ENCODE peak calls at places on chromosomes 16 and 17, in five cellular contexts. One of them, this sample, is unnamed. For H3K9me3, the result is how much of the 10 kb centered on the place peaks cover.

GRCh38 chr16:12793120-12793889 is 10.4 kb downstream of the CPPED1 start:
- DNase-seq in Peyer's patch: no peak
- DNase-seq in upper lobe of right lung: no peak
- DNase-seq in aorta: no peak
- DNase-seq in heart right ventricle: no peak
- DNase-seq in this sample: no peak

GRCh38 chr16:27226476-27226875 is 23.1 kb downstream of the KDM8 start:
- DNase-seq in Peyer's patch: no peak
- DNase-seq in upper lobe of right lung: no peak
- DNase-seq in aorta: peak
- DNase-seq in heart right ventricle: no peak
- DNase-seq in this sample: no peak

GRCh38 chr17:31508310-31509094 is 117.0 kb downstream of the RAB11FIP4 start:
- DNase-seq in Peyer's patch: peak
- DNase-seq in upper lobe of right lung: no peak
- DNase-seq in aorta: no peak
- DNase-seq in heart right ventricle: no peak
- DNase-seq in this sample: peak

GRCh38 chr17:50817142-50817751 is 18.1 kb upstream of the WFIKKN2 start:
- DNase-seq in Peyer's patch: peak
- DNase-seq in upper lobe of right lung: peak
- DNase-seq in aorta: peak
- DNase-seq in heart right ventricle: peak
- DNase-seq in this sample: peak

GRCh38 chr16:49866533-49867155 is 10.7 kb upstream of the ZNF423 start:
- DNase-seq in Peyer's patch: no peak
- DNase-seq in upper lobe of right lung: no peak
- DNase-seq in aorta: no peak
- DNase-seq in heart right ventricle: no peak
- DNase-seq in this sample: no peak

GRCh38 chr17:20988896-20989295 is 53.9 kb downstream of the USP22 start:
- DNase-seq in Peyer's patch: peak
- DNase-seq in upper lobe of right lung: peak
- DNase-seq in aorta: peak
- DNase-seq in heart right ventricle: no peak
- DNase-seq in this sample: no peak

GRCh38 chr16:82627811-82628339 is 1.1 kb downstream of the CDH13 start:
- DNase-seq in Peyer's patch: no peak
- DNase-seq in upper lobe of right lung: no peak
- DNase-seq in aorta: peak
- DNase-seq in heart right ventricle: peak
- DNase-seq in this sample: no peak

GRCh38 chr17:72117748-72118587 is 2.9 kb upstream of the SOX9 start:
- DNase-seq in Peyer's patch: no peak
- DNase-seq in upper lobe of right lung: no peak
- DNase-seq in aorta: no peak
- DNase-seq in heart right ventricle: peak
- DNase-seq in this sample: no peak

GRCh38 chr16:1865902-1866690 is 5.9 kb downstream of the MEIOB start:
- DNase-seq in Peyer's patch: no peak
- DNase-seq in upper lobe of right lung: no peak
- DNase-seq in aorta: peak
- DNase-seq in heart right ventricle: no peak
- DNase-seq in this sample: no peak

GRCh38 chr16:89094252-89094901 is 725 bp downstream of the ACSF3 start:
- DNase-seq in Peyer's patch: no peak
- DNase-seq in upper lobe of right lung: no peak
- DNase-seq in aorta: no peak
- DNase-seq in heart right ventricle: no peak
- DNase-seq in this sample: no peak

GRCh38 chr17:50283714-50284432 is 9.6 kb downstream of the TMEM92 start:
- DNase-seq in Peyer's patch: no peak
- DNase-seq in upper lobe of right lung: no peak
- DNase-seq in aorta: no peak
- DNase-seq in heart right ventricle: no peak
- DNase-seq in this sample: no peak

GRCh38 chr17:1916963-1917715 is 87.3 kb downstream of the RPA1 start:
- DNase-seq in Peyer's patch: no peak
- DNase-seq in upper lobe of right lung: no peak
- DNase-seq in aorta: no peak
- DNase-seq in heart right ventricle: no peak
- DNase-seq in this sample: no peak

GRCh38 chr16:55480228-55480655 is 1.2 kb downstream of the MMP2 start:
- DNase-seq in Peyer's patch: peak
- DNase-seq in upper lobe of right lung: peak
- DNase-seq in aorta: peak
- DNase-seq in heart right ventricle: peak
- DNase-seq in this sample: no peak

GRCh38 chr17:29127840-29128239 is 52.4 kb downstream of the MYO18A start:
- DNase-seq in Peyer's patch: no peak
- DNase-seq in upper lobe of right lung: no peak
- DNase-seq in aorta: no peak
- DNase-seq in heart right ventricle: no peak
- DNase-seq in this sample: no peak

GRCh38 chr16:89581861-89582563 is 6.5 kb downstream of the CPNE7 start:
- DNase-seq in Peyer's patch: no peak
- DNase-seq in upper lobe of right lung: no peak
- DNase-seq in aorta: no peak
- DNase-seq in heart right ventricle: no peak
- DNase-seq in this sample: no peak

GRCh38 chr17:58756246-58757161 is 850 bp downstream of the PPM1E start:
- DNase-seq in Peyer's patch: no peak
- DNase-seq in upper lobe of right lung: no peak
- DNase-seq in aorta: no peak
- DNase-seq in heart right ventricle: no peak
- DNase-seq in this sample: no peak

GRCh38 chr17:65794572-65794971 is 233.1 kb upstream of the AXIN2 start:
- DNase-seq in Peyer's patch: no peak
- DNase-seq in upper lobe of right lung: no peak
- DNase-seq in aorta: no peak
- DNase-seq in heart right ventricle: no peak
- DNase-seq in this sample: no peak

GRCh38 chr17:55458977-55459376 is 37.3 kb upstream of the MMD start:
- DNase-seq in Peyer's patch: no peak
- DNase-seq in upper lobe of right lung: no peak
- DNase-seq in aorta: no peak
- DNase-seq in heart right ventricle: no peak
- DNase-seq in this sample: no peak

GRCh38 chr17:39517224-39517623 is 55.9 kb downstream of the CDK12 start:
- DNase-seq in Peyer's patch: no peak
- DNase-seq in upper lobe of right lung: no peak
- DNase-seq in aorta: no peak
- DNase-seq in heart right ventricle: no peak
- DNase-seq in this sample: no peak

GRCh38 chr16:31130899-31131298 is 4.6 kb downstream of the PRSS8 start:
- DNase-seq in Peyer's patch: peak
- DNase-seq in upper lobe of right lung: peak
- DNase-seq in aorta: no peak
- DNase-seq in heart right ventricle: no peak
- DNase-seq in this sample: no peak

GRCh38 chr17:40937384-40937819 is at the start of gene KRT23:
- DNase-seq in Peyer's patch: no peak
- DNase-seq in upper lobe of right lung: no peak
- DNase-seq in aorta: no peak
- DNase-seq in heart right ventricle: no peak
- DNase-seq in this sample: no peak

GRCh38 chr17:32609085-32609484 is 122.3 kb downstream of the CDK5R1 start:
- DNase-seq in Peyer's patch: peak
- DNase-seq in upper lobe of right lung: peak
- DNase-seq in aorta: no peak
- DNase-seq in heart right ventricle: peak
- DNase-seq in this sample: peak

GRCh38 chr17:56835259-56835575 is 1.3 kb downstream of the DGKE start:
- DNase-seq in Peyer's patch: no peak
- DNase-seq in upper lobe of right lung: no peak
- DNase-seq in aorta: no peak
- DNase-seq in heart right ventricle: no peak
- DNase-seq in this sample: no peak

GRCh38 chr17:60713619-60714018 is 36.0 kb downstream of the BCAS3 start:
- DNase-seq in Peyer's patch: no peak
- DNase-seq in upper lobe of right lung: no peak
- DNase-seq in aorta: no peak
- DNase-seq in heart right ventricle: no peak
- DNase-seq in this sample: no peak

GRCh38 chr16:63461248-63461841 is 1425.1 kb upstream of the CDH8 start:
- DNase-seq in Peyer's patch: peak
- DNase-seq in upper lobe of right lung: no peak
- DNase-seq in aorta: no peak
- DNase-seq in heart right ventricle: no peak
- DNase-seq in this sample: no peak

GRCh38 chr16:9092963-9093477 is 1.6 kb downstream of the HAPSTR1 start:
- DNase-seq in Peyer's patch: peak
- DNase-seq in upper lobe of right lung: peak
- DNase-seq in aorta: no peak
- DNase-seq in heart right ventricle: peak
- DNase-seq in this sample: no peak

GRCh38 chr17:68507581-68507980 is 4.6 kb upstream of the PRKAR1A start:
- DNase-seq in Peyer's patch: no peak
- DNase-seq in upper lobe of right lung: no peak
- DNase-seq in aorta: no peak
- DNase-seq in heart right ventricle: no peak
- DNase-seq in this sample: no peak

GRCh38 chr16:833411-833810 is 32.9 kb upstream of the GNG13 start:
- DNase-seq in Peyer's patch: no peak
- DNase-seq in upper lobe of right lung: no peak
- DNase-seq in aorta: no peak
- DNase-seq in heart right ventricle: no peak
- DNase-seq in this sample: no peak
- H3K9me3 ChIP-seq in Peyer's patch: under half
- H3K9me3 ChIP-seq in upper lobe of right lung: under half
- H3K9me3 ChIP-seq in aorta: under half
- H3K9me3 ChIP-seq in heart right ventricle: under half
- H3K9me3 ChIP-seq in this sample: under half

DNA sequence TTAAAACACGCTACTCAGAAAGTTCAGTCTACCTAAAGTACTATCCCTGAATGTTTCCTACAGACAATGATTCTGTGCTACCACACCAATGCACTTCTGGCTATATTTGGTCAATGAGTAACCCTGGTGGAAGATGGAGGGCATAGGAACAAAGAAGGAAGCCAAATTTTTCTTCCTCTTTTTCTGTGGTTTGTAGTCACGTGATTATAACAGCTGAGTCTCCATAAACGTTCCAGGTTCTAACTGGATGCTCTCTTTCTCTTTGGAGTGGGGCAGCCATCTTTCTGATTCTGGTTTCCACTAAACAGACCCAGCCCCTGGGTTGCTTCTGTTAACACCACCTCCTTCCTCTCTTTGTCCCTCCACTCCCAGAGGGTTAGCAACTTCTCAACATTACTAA is 274.9 kb downstream of the CDH11 start:
- DNase-seq in Peyer's patch: no peak
- DNase-seq in upper lobe of right lung: no peak
- DNase-seq in aorta: no peak
- DNase-seq in heart right ventricle: no peak
- DNase-seq in this sample: no peak
- H3K9me3 ChIP-seq in Peyer's patch: under half
- H3K9me3 ChIP-seq in upper lobe of right lung: under half
- H3K9me3 ChIP-seq in aorta: under half
- H3K9me3 ChIP-seq in heart right ventricle: under half
- H3K9me3 ChIP-seq in this sample: under half

GRCh38 chr16:46466239-46466638 is 154.9 kb downstream of the SHCBP1 start:
- DNase-seq in Peyer's patch: no peak
- DNase-seq in upper lobe of right lung: no peak
- DNase-seq in aorta: no peak
- DNase-seq in heart right ventricle: no peak
- DNase-seq in this sample: no peak
- H3K9me3 ChIP-seq in Peyer's patch: under half
- H3K9me3 ChIP-seq in upper lobe of right lung: under half
- H3K9me3 ChIP-seq in aorta: under half
- H3K9me3 ChIP-seq in heart right ventricle: under half
- H3K9me3 ChIP-seq in this sample: under half

DNA sequence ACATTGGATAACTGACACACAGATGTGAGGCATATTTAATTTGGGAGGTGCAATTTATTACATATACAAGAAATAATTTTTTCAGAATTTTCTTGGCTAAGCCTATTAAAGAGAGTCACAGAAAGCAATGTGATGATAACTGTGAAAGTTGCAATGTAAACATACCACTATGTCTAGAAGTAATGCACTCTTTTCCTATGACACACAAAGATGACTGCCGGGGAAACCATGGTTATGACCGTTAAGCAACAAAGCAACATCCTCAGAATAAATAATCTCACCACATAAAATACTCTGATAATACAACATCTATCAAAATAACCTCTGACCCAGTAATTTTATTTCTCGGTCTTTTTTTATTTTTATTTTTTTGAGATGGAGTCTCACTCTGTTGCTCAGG is 10.5 kb upstream of the QRICH2 start:
- DNase-seq in Peyer's patch: no peak
- DNase-seq in upper lobe of right lung: no peak
- DNase-seq in aorta: no peak
- DNase-seq in heart right ventricle: no peak
- DNase-seq in this sample: no peak
- H3K9me3 ChIP-seq in Peyer's patch: under half
- H3K9me3 ChIP-seq in upper lobe of right lung: under half
- H3K9me3 ChIP-seq in aorta: under half
- H3K9me3 ChIP-seq in heart right ventricle: under half
- H3K9me3 ChIP-seq in this sample: under half

GRCh38 chr16:3305109-3306068 is at the start of the genes TIGD7 and ZNF75A:
- DNase-seq in Peyer's patch: peak
- DNase-seq in upper lobe of right lung: peak
- DNase-seq in aorta: peak
- DNase-seq in heart right ventricle: peak
- DNase-seq in this sample: peak
- H3K9me3 ChIP-seq in Peyer's patch: half or more
- H3K9me3 ChIP-seq in upper lobe of right lung: half or more
- H3K9me3 ChIP-seq in aorta: under half
- H3K9me3 ChIP-seq in heart right ventricle: half or more
- H3K9me3 ChIP-seq in this sample: under half